ENCODE peak calls at places on chromosomes 6 and 20, in five cellular contexts. S is adipocyte, G is iPS DF 6.9, Q is HFFc6, V is erythroblast. R is an unnamed sample.

GRCh38 chr6:71727632-71728294 is 158.6 kb upstream of the RIMS1 start:
- DNase-seq in S (peak), G (no peak), Q (no peak), V (no peak), R (no peak)

GRCh38 chr6:40997256-40997957 is 41.6 kb downstream of the UNC5CL start:
- DNase-seq in S (peak), G (peak), Q (peak), V (no peak), R (peak)

GRCh38 chr6:149903938-149904611 is 6.2 kb upstream of the RAET1E start:
- DNase-seq in S (no peak), G (no peak), Q (no peak), V (no peak), R (no peak)

GRCh38 chr20:90651-91050 is 3.2 kb downstream of the DEFB125 start:
- DNase-seq in S (no peak), G (no peak), Q (no peak), V (no peak), R (no peak)

GRCh38 chr6:46105568-46105967 is 24.2 kb upstream of the ENPP4 start:
- DNase-seq in S (no peak), G (no peak), Q (no peak), V (no peak), R (no peak)

GRCh38 chr6:25570608-25571007 is 81.4 kb upstream of the SCGN start:
- DNase-seq in S (no peak), G (no peak), Q (no peak), V (no peak), R (no peak)

GRCh38 chr6:141587482-141588266 is 545.1 kb upstream of the GJE1 start:
- DNase-seq in S (peak), G (no peak), Q (peak), V (no peak), R (no peak)

GRCh38 chr20:38723982-38724602 is at the start of gene SLC32A1:
- DNase-seq in S (no peak), G (no peak), Q (no peak), V (no peak), R (no peak)

GRCh38 chr6:73965408-73966145 is 269.6 kb downstream of the CD109 start:
- DNase-seq in S (no peak), G (no peak), Q (no peak), V (no peak), R (no peak)

GRCh38 chr20:16434087-16434664 is 139.1 kb downstream of the KIF16B start:
- DNase-seq in S (peak), G (peak), Q (no peak), V (peak), R (peak)

GRCh38 chr6:41894366-41895299 is 542 bp downstream of the USP49 start:
- DNase-seq in S (peak), G (no peak), Q (no peak), V (peak), R (no peak)

GRCh38 chr20:64044484-64045247 is 4.8 kb downstream of the SOX18 start:
- DNase-seq in S (peak), G (no peak), Q (peak), V (no peak), R (peak)

GRCh38 chr20:3000852-3001523 is 42.4 kb upstream of the GNRH2 start:
- DNase-seq in S (peak), G (no peak), Q (peak), V (peak), R (peak)

GRCh38 chr20:4119854-4120209 is 104.5 kb upstream of the RNF24 start:
- DNase-seq in S (no peak), G (no peak), Q (no peak), V (no peak), R (no peak)

GRCh38 chr20:44965651-44966029 is 672 bp upstream of the STK4 start:
- DNase-seq in S (no peak), G (no peak), Q (no peak), V (no peak), R (no peak)

GRCh38 chr6:93972791-93973190 is 553.4 kb upstream of the EPHA7 start:
- DNase-seq in S (no peak), G (no peak), Q (no peak), V (no peak), R (no peak)